ENCODE peak calls at places on chromosomes 2 and 18, in seven cellular contexts. A, B, O, X, Z, S and C are unnamed samples.

GRCh38 chr18:42392416-42392815 is 437.4 kb downstream of the PIK3C3 start:
- DNase-seq in S (no peak), Z (no peak), B (no peak), O (no peak), A (no peak), X (no peak), C (no peak)

GRCh38 chr2:27380626-27381556 is at the start of gene ZNF513:
- DNase-seq in A (peak), B (peak), S (peak), O (peak), Z (peak), X (peak), C (no peak)

GRCh38 chr2:37590119-37590571 is 81.3 kb downstream of the CDC42EP3 start:
- DNase-seq in X (peak), B (no peak), S (no peak), O (peak), Z (no peak), A (no peak), C (no peak)

GRCh38 chr18:11494093-11494492 is 115.3 kb upstream of the SLC35G4 start:
- DNase-seq in X (peak), B (no peak), Z (no peak), S (no peak), A (no peak), O (peak), C (no peak)

GRCh38 chr18:11324956-11325873 is 175.8 kb upstream of the PIEZO2 start:
- DNase-seq in B (no peak), X (no peak), A (no peak), O (peak), S (no peak), Z (peak), C (no peak)

GRCh38 chr2:121080013-121080772 is 204.8 kb downstream of the TFCP2L1 start:
- DNase-seq in S (peak), O (peak), B (peak), X (peak), A (peak), Z (peak), C (no peak)

GRCh38 chr18:44802508-44802907 is 121.8 kb downstream of the SETBP1 start:
- DNase-seq in S (no peak), B (no peak), A (no peak), Z (no peak), O (peak), X (no peak), C (peak)

GRCh38 chr18:10168477-10168876 is 254.7 kb downstream of the VAPA start:
- DNase-seq in O (no peak), A (no peak), S (no peak), Z (no peak), X (peak), B (no peak), C (no peak)

GRCh38 chr2:167103757-167104133 is 215.5 kb downstream of the XIRP2 start:
- DNase-seq in S (no peak), X (no peak), O (no peak), B (no peak), A (no peak), Z (no peak), C (no peak)

GRCh38 chr2:50748652-50749174 is 283.2 kb downstream of the NRXN1 start:
- DNase-seq in Z (no peak), S (no peak), O (no peak), X (no peak), B (no peak), A (no peak), C (no peak)

GRCh38 chr2:187618813-187619212 is 64.6 kb upstream of the TFPI start:
- DNase-seq in O (peak), B (no peak), X (no peak), A (peak), S (peak), Z (no peak), C (no peak)

GRCh38 chr2:150752229-150752628 is 264.8 kb upstream of the RND3 start:
- DNase-seq in X (no peak), S (no peak), Z (no peak), O (no peak), B (no peak), A (no peak), C (no peak)

GRCh38 chr2:136248242-136248641 is 130.3 kb upstream of the CXCR4 start:
- DNase-seq in O (peak), X (peak), A (no peak), B (no peak), S (no peak), Z (no peak), C (no peak)

GRCh38 chr2:38535745-38536506 is 66.8 kb downstream of the HNRNPLL start:
- DNase-seq in Z (peak), A (peak), B (peak), X (peak), S (peak), O (peak), C (no peak)

GRCh38 chr2:206083602-206084467 is 2.1 kb downstream of the INO80D start:
- DNase-seq in Z (peak), X (peak), B (no peak), S (peak), O (peak), A (peak), C (no peak)

GRCh38 chr18:24915547-24915946 is 436.4 kb downstream of the ZNF521 start:
- DNase-seq in S (no peak), B (no peak), O (peak), Z (no peak), X (peak), A (no peak), C (no peak)

GRCh38 chr18:8508320-8508719 is 100.9 kb upstream of the RAB12 start:
- DNase-seq in Z (no peak), X (no peak), O (no peak), A (no peak), B (no peak), S (no peak), C (no peak)

GRCh38 chr2:68188831-68189230 is 31.1 kb downstream of the PNO1 start:
- DNase-seq in O (no peak), Z (no peak), A (no peak), X (no peak), B (no peak), S (no peak), C (no peak)

GRCh38 chr2:59857109-59857508 is 696.3 kb downstream of the BCL11A start:
- DNase-seq in A (no peak), S (no peak), B (no peak), X (no peak), Z (no peak), O (no peak), C (no peak)

GRCh38 chr2:41836944-41837343 is 210.9 kb upstream of the PKDCC start:
- DNase-seq in A (peak), S (peak), Z (peak), O (peak), B (peak), X (peak), C (peak)

GRCh38 chr2:54676656-54677055 is 46.8 kb upstream of the EML6 start:
- DNase-seq in A (no peak), X (no peak), O (peak), B (no peak), Z (no peak), S (no peak), C (no peak)

GRCh38 chr18:80203243-80203642 is 44.1 kb downstream of the PARD6G start:
- DNase-seq in O (no peak), X (no peak), S (no peak), Z (no peak), A (no peak), B (no peak), C (no peak)

GRCh38 chr2:100068395-100068794 is 74.0 kb downstream of the AFF3 start:
- DNase-seq in B (no peak), O (no peak), Z (no peak), A (no peak), S (no peak), X (no peak), C (no peak)

GRCh38 chr2:73290049-73290839 is 3.1 kb downstream of the EGR4 start:
- DNase-seq in Z (peak), O (peak), X (peak), B (no peak), S (peak), A (peak), C (no peak)

GRCh38 chr18:25590456-25590855 is 238.5 kb upstream of the ZNF521 start:
- DNase-seq in S (no peak), B (no peak), O (no peak), Z (no peak), A (no peak), X (no peak), C (no peak)

GRCh38 chr18:23244431-23244830 is 109.1 kb downstream of the CABLES1 start:
- DNase-seq in O (no peak), B (no peak), X (no peak), A (no peak), S (no peak), Z (no peak), C (no peak)

GRCh38 chr2:20585710-20586378 is 65.1 kb downstream of the HS1BP3 start:
- DNase-seq in B (no peak), A (no peak), Z (no peak), X (no peak), S (no peak), O (no peak), C (no peak)

GRCh38 chr2:36450466-36451196 is 95.1 kb downstream of the CRIM1 start:
- DNase-seq in A (peak), O (peak), X (no peak), B (no peak), Z (no peak), S (no peak), C (no peak)

GRCh38 chr2:120763931-120764330 is 28.3 kb downstream of the GLI2 start:
- DNase-seq in X (no peak), B (no peak), O (no peak), Z (no peak), S (peak), A (no peak), C (no peak)

GRCh38 chr2:236783417-236784020 is 213.9 kb downstream of the ACKR3 start:
- DNase-seq in Z (no peak), B (no peak), O (no peak), A (no peak), X (no peak), S (no peak), C (no peak)

GRCh38 chr2:66110646-66111045 is 324.3 kb upstream of the MEIS1 start:
- DNase-seq in O (no peak), Z (no peak), X (no peak), S (no peak), B (no peak), A (no peak), C (no peak)

GRCh38 chr2:122307772-122308171 is 552.3 kb downstream of the TSN start:
- DNase-seq in A (no peak), X (no peak), O (no peak), S (no peak), B (no peak), Z (no peak), C (no peak)

GRCh38 chr2:219060821-219061791 is at the start of gene IHH:
- DNase-seq in X (no peak), S (peak), A (peak), Z (no peak), O (peak), B (no peak), C (no peak)

GRCh38 chr2:108189316-108189715 is 50.5 kb upstream of the SULT1C3 start:
- DNase-seq in O (peak), A (peak), S (no peak), B (no peak), Z (no peak), X (no peak), C (no peak)

GRCh38 chr2:179172894-179173293 is 91.7 kb downstream of the SESTD1 start:
- DNase-seq in A (no peak), Z (no peak), S (no peak), B (no peak), O (no peak), X (no peak), C (no peak)

GRCh38 chr2:47208852-47209606 is 53.9 kb upstream of the STPG4 start:
- DNase-seq in A (no peak), Z (no peak), X (no peak), O (peak), B (no peak), S (no peak), C (no peak)
- H3K27ac ChIP-seq in A (no peak), Z (no peak), X (no peak), O (no peak), B (no peak), S (no peak), C (no peak)

DNA sequence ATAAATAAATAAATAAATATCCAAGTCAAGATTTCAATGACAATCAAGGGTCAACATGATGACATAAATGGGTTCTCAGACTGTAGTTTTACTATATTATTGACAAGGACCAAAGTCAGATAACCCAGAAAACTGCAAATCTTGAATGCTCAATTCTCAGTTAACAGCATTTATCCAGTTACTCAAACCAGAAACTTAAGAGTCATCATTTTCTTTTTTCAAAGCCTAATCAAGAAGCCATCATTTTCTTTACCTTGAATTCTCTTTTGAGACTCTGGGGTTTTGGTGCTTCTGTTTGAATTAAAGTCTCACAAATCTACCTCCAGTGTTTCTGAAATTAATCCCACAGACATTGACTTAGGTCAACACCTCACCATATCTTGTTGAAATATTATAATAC is 14.1 kb downstream of the TRMT61B start:
- DNase-seq in S (no peak), O (no peak), Z (no peak), X (no peak), A (no peak), B (no peak), C (no peak)
- H3K9ac ChIP-seq in S (no peak), O (no peak), Z (no peak), X (no peak), A (no peak), B (no peak), C (no peak)

GRCh38 chr2:239302808-239303557 is 97.8 kb downstream of the HDAC4 start:
- DNase-seq in X (no peak), S (peak), B (no peak), A (no peak), O (no peak), Z (no peak), C (no peak)

GRCh38 chr2:239299218-239299939 is 101.4 kb downstream of the HDAC4 start:
- DNase-seq in O (no peak), Z (no peak), X (no peak), S (peak), A (no peak), B (no peak), C (no peak)

GRCh38 chr2:239302083-239302807 is 98.6 kb downstream of the HDAC4 start:
- DNase-seq in B (no peak), O (no peak), Z (no peak), X (no peak), A (no peak), S (peak), C (no peak)

GRCh38 chr2:239300242-239300641 is 100.6 kb downstream of the HDAC4 start:
- DNase-seq in X (no peak), S (no peak), A (no peak), O (no peak), B (no peak), Z (no peak), C (no peak)

GRCh38 chr2:239300871-239301742 is 99.7 kb downstream of the HDAC4 start:
- DNase-seq in S (peak), X (no peak), Z (peak), A (no peak), O (no peak), B (no peak), C (no peak)
- H3K4me3 ChIP-seq in S (no peak), X (no peak), Z (no peak), A (no peak), O (no peak), B (no peak), C (no peak)

GRCh38 chr2:227183657-227184367 is 19.4 kb downstream of the COL4A3 start:
- DNase-seq in O (peak), Z (no peak), S (no peak), A (no peak), X (no peak), B (no peak), C (no peak)

GRCh38 chr2:227185616-227186015 is 21.2 kb downstream of the COL4A3 start:
- DNase-seq in S (no peak), B (no peak), O (no peak), X (no peak), Z (no peak), A (no peak), C (no peak)

GRCh38 chr2:227182765-227183164 is 18.3 kb downstream of the COL4A3 start:
- DNase-seq in X (no peak), O (no peak), B (no peak), Z (no peak), S (no peak), A (no peak), C (no peak)

GRCh38 chr2:227188292-227188691 is 23.9 kb downstream of the COL4A3 start:
- DNase-seq in X (no peak), B (no peak), A (peak), Z (no peak), S (no peak), O (peak), C (no peak)

DNA sequence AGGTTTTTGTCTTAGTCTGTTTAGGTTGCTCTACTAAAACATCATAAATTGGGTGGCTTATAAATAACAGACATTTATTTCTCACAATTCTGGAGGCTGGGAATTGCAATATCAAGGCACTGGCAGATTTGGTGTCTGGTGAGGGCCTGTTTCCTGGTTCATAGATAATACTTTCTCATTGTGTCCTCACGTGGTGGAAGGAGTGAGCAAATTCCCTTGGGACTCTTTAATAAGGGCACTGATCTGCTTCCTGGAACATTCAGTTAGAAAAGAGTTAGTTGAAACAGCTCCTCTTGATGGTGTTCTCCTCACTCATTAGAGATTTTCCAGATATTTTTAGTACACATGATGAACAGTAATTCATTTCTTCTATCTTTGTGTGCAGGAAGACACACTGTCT is 22.3 kb downstream of the COL4A3 start:
- DNase-seq in O (peak), A (no peak), Z (no peak), S (no peak), X (no peak), B (no peak), C (peak)
- H3K27ac ChIP-seq in O (no peak), A (no peak), Z (no peak), S (no peak), X (no peak), B (no peak), C (no peak)

GRCh38 chr18:49319590-49319989 is 140.9 kb downstream of the DYM start:
- DNase-seq in X (no peak), A (no peak), O (peak), Z (no peak), B (no peak), S (peak), C (no peak)

GRCh38 chr18:49321800-49322461 is 138.5 kb downstream of the DYM start:
- DNase-seq in Z (no peak), A (peak), B (no peak), S (no peak), X (peak), O (peak), C (no peak)

GRCh38 chr18:49322770-49323490 is 137.5 kb downstream of the DYM start:
- DNase-seq in A (peak), O (no peak), X (no peak), S (no peak), B (no peak), Z (no peak), C (no peak)

GRCh38 chr18:49321271-49321670 is 139.2 kb downstream of the DYM start:
- DNase-seq in X (no peak), B (no peak), S (no peak), O (no peak), Z (no peak), A (no peak), C (no peak)
- H3K9ac ChIP-seq in X (peak), B (no peak), S (no peak), O (peak), Z (no peak), A (no peak), C (no peak)